ENCODE peak calls at places on chromosomes 1 and 21, in five cellular contexts. S is K562, Y is HCT116, H is H1, A is HepG2. F is an unnamed sample.

GRCh38 chr1:194194724-194195123 is 1008.3 kb upstream of the B3GALT2 start:
- DNase-seq in A (no peak), H (no peak), S (no peak), Y (no peak), F (no peak)

GRCh38 chr1:167587342-167587741 is 33.8 kb upstream of the CREG1 start:
- DNase-seq in S (no peak), H (no peak), Y (no peak), A (no peak), F (no peak)

GRCh38 chr1:87093286-87093685 is 178.9 kb downstream of the HS2ST1 start:
- DNase-seq in Y (no peak), H (no peak), A (no peak), S (peak), F (no peak)

GRCh38 chr1:23673086-23673813 is 18.4 kb upstream of the RPL11 start:
- DNase-seq in A (peak), S (peak), H (peak), Y (no peak), F (peak)

GRCh38 chr1:94599090-94599813 is 57.7 kb upstream of the F3 start:
- DNase-seq in H (peak), S (no peak), Y (no peak), A (peak), F (peak)

GRCh38 chr1:88763649-88764406 is 79.8 kb downstream of the PKN2 start:
- DNase-seq in A (no peak), Y (peak), H (no peak), S (no peak), F (no peak)

GRCh38 chr1:172245788-172246187 is 174.7 kb upstream of the C1orf105 start:
- DNase-seq in A (no peak), S (no peak), Y (no peak), H (no peak), F (no peak)

GRCh38 chr1:241253491-241253890 is 103.5 kb downstream of the RGS7 start:
- DNase-seq in H (no peak), Y (no peak), S (no peak), A (no peak), F (no peak)

GRCh38 chr1:238061967-238062613 is 171.4 kb upstream of the ZP4 start:
- DNase-seq in A (no peak), Y (no peak), H (no peak), S (no peak), F (no peak)

GRCh38 chr21:43598416-43599120 is 60.7 kb downstream of the HSF2BP start:
- DNase-seq in H (no peak), Y (no peak), A (no peak), S (no peak), F (no peak)

GRCh38 chr1:225044258-225044657 is 114.8 kb downstream of the DNAH14 start:
- DNase-seq in S (no peak), A (peak), Y (no peak), H (no peak), F (no peak)

GRCh38 chr1:240242601-240243144 is 151.0 kb downstream of the FMN2 start:
- DNase-seq in A (no peak), H (no peak), S (no peak), Y (no peak), F (no peak)

GRCh38 chr1:227994632-227995300 is 12.0 kb upstream of the WNT3A start:
- DNase-seq in S (no peak), A (no peak), Y (no peak), H (no peak), F (no peak)

GRCh38 chr1:86703696-86704455 is 500 bp upstream of the SH3GLB1 start:
- DNase-seq in S (peak), H (no peak), Y (no peak), A (peak), F (peak)

GRCh38 chr1:156119503-156120209 is 5.1 kb downstream of the LMNA start:
- DNase-seq in H (no peak), A (no peak), S (peak), Y (no peak), F (no peak)

GRCh38 chr1:24536391-24536840 is 19.5 kb upstream of the NCMAP start:
- DNase-seq in S (no peak), A (peak), Y (peak), H (no peak), F (no peak)

GRCh38 chr21:33036430-33037162 is 10.9 kb downstream of the OLIG2 start:
- DNase-seq in S (no peak), Y (no peak), A (no peak), H (peak), F (no peak)

GRCh38 chr21:41361786-41362604 is at the start of gene MX2:
- DNase-seq in A (peak), H (no peak), Y (no peak), S (no peak), F (no peak)

GRCh38 chr1:236536540-236536939 is 12.8 kb downstream of the LGALS8 start:
- DNase-seq in S (no peak), A (no peak), Y (no peak), H (no peak), F (no peak)

GRCh38 chr1:17375651-17376050 is 3.7 kb downstream of the PADI6 start:
- DNase-seq in Y (no peak), H (no peak), A (no peak), S (no peak), F (no peak)

GRCh38 chr1:14765773-14766172 is 167.3 kb downstream of the KAZN start:
- DNase-seq in H (no peak), S (no peak), A (no peak), Y (no peak), F (no peak)

GRCh38 chr1:17420361-17420760 is 19.1 kb downstream of the RCC2 start:
- DNase-seq in S (no peak), A (no peak), Y (no peak), H (no peak), F (no peak)

GRCh38 chr1:207719209-207719608 is 32.6 kb upstream of the CD46 start:
- DNase-seq in A (no peak), H (no peak), S (no peak), Y (no peak), F (no peak)

GRCh38 chr1:93177991-93178390 is 2.2 kb downstream of the TMED5 start:
- DNase-seq in S (peak), Y (no peak), A (no peak), H (no peak), F (no peak)

GRCh38 chr1:223363856-223364684 is at the start of gene SUSD4:
- DNase-seq in S (peak), Y (no peak), A (no peak), H (peak), F (peak)

GRCh38 chr1:16248603-16249534 is 11.9 kb upstream of the CPLANE2 start:
- DNase-seq in Y (peak), H (no peak), S (peak), A (no peak), F (no peak)

GRCh38 chr1:29774355-29774754 is 538.0 kb downstream of the PTPRU start:
- DNase-seq in Y (no peak), H (no peak), A (no peak), S (no peak), F (no peak)

GRCh38 chr1:94332952-94333351 is 85.2 kb upstream of the ABCD3 start:
- DNase-seq in H (no peak), S (no peak), Y (no peak), A (peak), F (no peak)

GRCh38 chr1:212690816-212691403 is 8.7 kb downstream of the BATF3 start:
- DNase-seq in Y (no peak), A (no peak), S (no peak), H (no peak), F (no peak)

GRCh38 chr1:91803133-91803532 is 82.8 kb downstream of the TGFBR3 start:
- DNase-seq in H (no peak), S (no peak), Y (no peak), A (no peak), F (no peak)

GRCh38 chr1:167797005-167797404 is 75.2 kb downstream of the MPZL1 start:
- DNase-seq in S (peak), H (no peak), Y (no peak), A (no peak), F (no peak)

GRCh38 chr1:161159915-161160248 is 582 bp downstream of the USP21 start:
- DNase-seq in H (no peak), Y (no peak), A (no peak), S (no peak), F (no peak)

GRCh38 chr1:161157867-161158266 is 1.4 kb upstream of the USP21 start:
- DNase-seq in H (no peak), Y (no peak), A (no peak), S (no peak), F (no peak)

GRCh38 chr1:161159087-161159914 is at the start of gene USP21:
- DNase-seq in H (peak), A (peak), S (peak), Y (peak), F (peak)

GRCh38 chr1:161160763-161161162 is 1.5 kb downstream of the USP21 start:
- DNase-seq in A (no peak), H (no peak), S (no peak), Y (no peak), F (no peak)

DNA sequence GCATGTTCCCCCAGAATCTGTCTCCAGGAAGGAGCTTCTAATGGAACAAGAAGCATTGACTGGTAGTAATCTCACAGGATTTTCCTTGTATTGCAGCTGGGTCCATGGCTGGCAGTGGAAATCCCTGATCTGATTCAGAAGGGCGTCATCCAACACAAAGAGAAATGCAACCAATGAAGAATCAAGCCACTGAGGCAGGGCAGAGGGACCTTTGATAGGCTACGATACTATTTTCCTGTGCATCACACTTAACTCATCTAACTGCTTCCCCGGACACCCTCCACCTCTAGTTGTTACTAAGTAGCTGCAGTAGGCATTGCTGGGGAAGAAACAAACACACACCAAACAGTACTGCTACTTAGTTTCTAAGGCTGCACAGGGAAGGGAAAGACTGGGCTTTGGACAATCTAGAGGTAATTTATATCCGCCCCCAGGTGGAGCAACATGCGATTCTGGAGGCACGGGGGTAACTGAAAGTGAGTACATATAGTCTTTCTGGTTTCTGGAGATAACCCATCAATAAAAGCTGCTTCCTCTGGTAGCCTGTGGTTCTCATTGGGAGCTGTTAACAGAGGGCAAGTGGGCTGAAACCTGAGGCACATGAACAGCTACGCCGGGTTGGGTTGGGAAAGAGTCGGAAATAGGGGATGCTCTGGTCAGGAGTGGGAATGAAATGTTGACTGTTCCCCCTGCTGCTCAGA is 834 bp upstream of the USP21 start:
- DNase-seq in H (no peak), Y (no peak), A (no peak), S (peak), F (no peak)
- TF ChIP-seq JUND in H (no peak), Y (no peak), A (no peak), S (no peak), F (no peak)

GRCh38 chr1:25562928-25563283 is 19.5 kb downstream of the LDLRAP1 start:
- DNase-seq in S (no peak), A (no peak), Y (no peak), H (no peak), F (no peak)

GRCh38 chr1:25565188-25565591 is 21.8 kb downstream of the LDLRAP1 start:
- DNase-seq in S (no peak), Y (no peak), A (no peak), H (no peak), F (no peak)

GRCh38 chr1:25564777-25565176 is 21.4 kb downstream of the LDLRAP1 start:
- DNase-seq in S (no peak), A (no peak), H (no peak), Y (no peak), F (no peak)

GRCh38 chr1:25562101-25562927 is 18.9 kb downstream of the LDLRAP1 start:
- DNase-seq in S (peak), H (no peak), A (peak), Y (no peak), F (no peak)

GRCh38 chr1:25563330-25564215 is 20.2 kb downstream of the LDLRAP1 start:
- DNase-seq in S (no peak), A (no peak), Y (no peak), H (no peak), F (no peak)
- TF ChIP-seq JUND in S (no peak), A (no peak), Y (no peak), H (no peak), F (no peak)

GRCh38 chr1:203326830-203327683 is 21.7 kb downstream of the BTG2 start:
- DNase-seq in Y (peak), H (peak), S (peak), A (peak), F (peak)

GRCh38 chr1:203325004-203325417 is 19.7 kb downstream of the BTG2 start:
- DNase-seq in H (peak), Y (no peak), A (no peak), S (no peak), F (no peak)

GRCh38 chr1:203324103-203325003 is 19.0 kb downstream of the BTG2 start:
- DNase-seq in S (no peak), A (no peak), H (no peak), Y (no peak), F (no peak)

GRCh38 chr1:203323587-203323986 is 18.3 kb downstream of the BTG2 start:
- DNase-seq in S (no peak), H (no peak), A (no peak), Y (no peak), F (no peak)

GRCh38 chr1:203325418-203326091 is 20.2 kb downstream of the BTG2 start:
- DNase-seq in S (no peak), A (no peak), Y (no peak), H (peak), F (no peak)
- TF ChIP-seq JUND in S (no peak), A (no peak), Y (no peak), H (no peak), F (no peak)

GRCh38 chr1:22163578-22163977 is 20.7 kb upstream of the WNT4 start:
- DNase-seq in H (no peak), A (no peak), Y (no peak), S (no peak), F (no peak)
- TF ChIP-seq JUND in H (no peak), A (no peak), Y (no peak), S (no peak), F (no peak)

GRCh38 chr1:229210844-229211243 is 60.1 kb upstream of the RAB4A start:
- DNase-seq in H (no peak), Y (no peak), A (no peak), S (no peak), F (no peak)

GRCh38 chr1:229208481-229208880 is 62.4 kb upstream of the RAB4A start:
- DNase-seq in H (no peak), Y (no peak), A (no peak), S (no peak), F (no peak)

GRCh38 chr1:229209386-229209785 is 61.5 kb upstream of the RAB4A start:
- DNase-seq in H (no peak), S (no peak), A (no peak), Y (no peak), F (no peak)

GRCh38 chr1:229207916-229208315 is 63.0 kb upstream of the RAB4A start:
- DNase-seq in H (no peak), Y (no peak), S (no peak), A (no peak), F (no peak)

DNA sequence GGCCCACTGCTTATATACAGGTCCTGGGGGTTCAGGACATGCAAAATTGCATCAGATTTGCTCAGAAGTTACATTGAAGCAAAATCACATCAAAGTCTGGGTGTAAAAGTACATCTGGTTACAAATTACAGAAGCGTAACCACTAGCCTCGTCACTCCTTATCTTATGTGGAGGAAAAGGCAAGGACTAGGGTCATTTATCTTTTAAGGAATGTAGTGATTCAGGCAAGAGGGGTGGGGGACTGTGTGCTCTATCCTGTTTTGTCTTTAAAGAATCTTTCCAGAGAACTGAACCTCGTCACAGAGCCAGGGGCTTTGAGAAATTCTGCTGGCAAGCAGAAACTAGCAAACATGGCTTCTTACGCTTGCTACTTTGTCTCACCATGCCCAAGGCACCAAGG is 61.1 kb upstream of the RAB4A start:
- DNase-seq in A (no peak), H (peak), Y (no peak), S (no peak), F (no peak)
- TF ChIP-seq JUND in A (no peak), H (no peak), Y (no peak), S (no peak), F (no peak)

GRCh38 chr1:96038636-96039035 is 682.9 kb upstream of the PTBP2 start:
- DNase-seq in H (no peak), S (no peak), A (no peak), Y (no peak), F (no peak)

GRCh38 chr1:96041470-96041869 is 680.1 kb upstream of the PTBP2 start:
- DNase-seq in A (no peak), S (no peak), Y (no peak), H (no peak), F (no peak)

DNA sequence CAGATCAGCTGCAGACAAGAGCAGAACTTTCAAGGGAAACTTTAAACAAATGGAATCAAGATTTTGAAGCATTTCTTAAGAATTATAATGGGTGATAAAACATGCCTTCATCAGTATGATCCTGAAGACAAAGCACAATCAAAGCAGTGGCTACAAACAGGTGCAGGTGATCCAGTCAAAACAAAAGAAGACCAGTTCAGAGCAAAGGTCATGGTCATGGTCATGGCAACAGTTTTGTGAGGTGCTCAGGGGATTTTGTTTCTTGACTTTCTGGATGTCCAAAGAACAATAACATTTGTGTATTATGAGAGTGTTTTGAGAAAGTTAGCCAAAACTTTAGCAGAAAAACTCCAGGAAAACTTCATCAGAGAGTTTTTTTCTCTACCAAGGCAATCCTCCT is 681.7 kb upstream of the PTBP2 start:
- DNase-seq in A (no peak), Y (no peak), H (no peak), S (no peak), F (no peak)
- TF ChIP-seq JUND in A (no peak), Y (no peak), H (no peak), S (no peak), F (no peak)

GRCh38 chr1:191541741-191542140 is 616.5 kb upstream of the RGS18 start:
- DNase-seq in S (no peak), A (no peak), Y (no peak), H (no peak), F (no peak)
- TF ChIP-seq JUND in S (no peak), A (no peak), Y (no peak), H (no peak), F (no peak)

GRCh38 chr1:201731592-201731991 is 97.4 kb upstream of the IPO9 start:
- DNase-seq in H (no peak), Y (no peak), S (peak), A (no peak), F (no peak)

GRCh38 chr1:201730611-201731010 is 98.3 kb upstream of the IPO9 start:
- DNase-seq in Y (no peak), H (no peak), A (no peak), S (no peak), F (no peak)

GRCh38 chr1:201731142-201731541 is 97.8 kb upstream of the IPO9 start:
- DNase-seq in H (no peak), A (no peak), Y (no peak), S (no peak), F (no peak)

GRCh38 chr1:201726700-201727099 is 102.3 kb upstream of the IPO9 start:
- DNase-seq in S (no peak), Y (no peak), A (no peak), H (no peak), F (no peak)

GRCh38 chr1:201728731-201729130 is 100.2 kb upstream of the IPO9 start:
- DNase-seq in S (no peak), H (no peak), Y (no peak), A (no peak), F (no peak)
- TF ChIP-seq JUND in S (no peak), H (no peak), Y (no peak), A (no peak), F (no peak)

GRCh38 chr1:19442150-19443096 is 42.9 kb downstream of the CAPZB start:
- DNase-seq in A (no peak), H (no peak), Y (no peak), S (no peak), F (no peak)
- TF ChIP-seq JUND in A (no peak), H (no peak), Y (no peak), S (no peak), F (no peak)

F was measured in T47D.